ENCODE peak calls at places on chromosomes 11 and 22, in five cellular contexts. Y, N, E, K and U are unnamed samples.

GRCh38 chr22:31089101-31090100 is 8.3 kb downstream of the SMTN start:
- DNase-seq in Y (peak; percentile 62), K (peak; percentile 68), E (no peak), N (peak; percentile 61), U (peak; percentile 51)

GRCh38 chr11:70547386-70547785 is 149.1 kb downstream of the CTTN start:
- DNase-seq in N (no peak), Y (no peak), K (no peak), E (no peak), U (no peak)

GRCh38 chr22:45413368-45414211 is at the start of the genes RIBC2 and SMC1B:
- DNase-seq in Y (peak; percentile 75), K (peak; percentile 76), N (peak; percentile 92), E (peak; percentile 84), U (peak; percentile 69)

GRCh38 chr22:26445577-26446275 is 16.7 kb downstream of the ASPHD2 start:
- DNase-seq in N (no peak), K (no peak), E (no peak), Y (no peak), U (no peak)

GRCh38 chr11:46916669-46917108 is 1.7 kb downstream of the LRP4 start:
- DNase-seq in E (peak; percentile 27), Y (peak; percentile 72), K (peak; percentile 59), N (peak; percentile 85), U (no peak)

GRCh38 chr11:78216571-78217287 is 28.0 kb downstream of the USP35 start:
- DNase-seq in E (no peak), Y (no peak), N (no peak), K (no peak), U (no peak)

GRCh38 chr11:64319421-64319761 is 1.5 kb downstream of the PRDX5 start:
- DNase-seq in K (peak; percentile 57), N (no peak), Y (no peak), E (no peak), U (no peak)

GRCh38 chr22:42376721-42377177 is 55.5 kb downstream of the NFAM1 start:
- DNase-seq in E (no peak), N (peak; percentile 91), K (no peak), Y (peak; percentile 89), U (no peak)

GRCh38 chr11:66723693-66724092 is 5.3 kb downstream of the SPTBN2 start:
- DNase-seq in K (peak; percentile 10), Y (no peak), N (no peak), E (no peak), U (no peak)
- H3K4me1 ChIP-seq in K (peaks cover 10% of the 10 kb centered on the region), Y (no peaks in the 10 kb centered on the region), N (peaks cover 37% of the 10 kb centered on the region), E (peaks cover 7% of the 10 kb centered on the region), U (peaks cover 7% of the 10 kb centered on the region)

GRCh38 chr11:102831709-102832492 is 11.5 kb downstream of the MMP3 start:
- DNase-seq in Y (no peak), K (peak; percentile 51), E (no peak), N (no peak), U (no peak)
- H3K4me3 ChIP-seq in Y (peak overlapping the region; percentile 43), K (peak overlapping the region; percentile 50), E (no peak overlapping the region), N (no peak overlapping the region), U (no peak overlapping the region)

GRCh38 chr22:21945453-21946261 is 7.0 kb downstream of the PPM1F start:
- DNase-seq in Y (no peak), E (no peak), N (no peak), K (no peak), U (no peak)

GRCh38 chr22:21948824-21949568 is 3.7 kb downstream of the PPM1F start:
- DNase-seq in Y (no peak), K (no peak), E (no peak), N (no peak), U (no peak)

GRCh38 chr22:21946262-21946925 is 6.3 kb downstream of the PPM1F start:
- DNase-seq in K (no peak), Y (no peak), N (no peak), E (no peak), U (no peak)

GRCh38 chr22:21948390-21948789 is 4.3 kb downstream of the PPM1F start:
- DNase-seq in Y (no peak), E (no peak), N (no peak), K (no peak), U (no peak)

GRCh38 chr22:21947040-21948014 is 5.3 kb downstream of the PPM1F start:
- DNase-seq in Y (peak; percentile 61), E (no peak), N (peak; percentile 59), K (no peak), U (no peak)
- H3K27ac ChIP-seq in Y (peak overlapping the region; percentile 83), E (no peak overlapping the region), N (no peak overlapping the region), K (peak overlapping the region; percentile 27), U (peak overlapping the region; percentile 56)

DNA sequence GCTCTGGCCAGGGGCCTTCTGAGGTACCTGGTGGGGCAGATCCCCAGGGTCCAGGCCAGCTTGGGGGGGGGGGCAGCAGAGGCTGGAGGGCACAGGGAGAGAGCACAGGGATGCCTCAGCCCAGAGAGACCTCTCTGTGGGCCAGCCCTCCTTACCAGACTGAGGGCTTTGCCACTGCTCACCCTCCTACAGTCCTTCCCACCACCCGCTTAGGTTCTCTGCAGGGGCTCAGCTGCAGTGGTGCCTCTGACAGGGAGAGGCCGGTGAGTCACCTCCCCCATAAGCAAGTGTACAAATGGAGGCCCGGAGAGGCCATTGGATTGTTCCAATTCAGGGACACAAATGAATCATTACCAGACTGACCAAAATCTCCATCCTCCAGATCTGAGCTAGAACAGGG is 68.1 kb upstream of the LMO1 start:
- DNase-seq in K (no peak), E (no peak), Y (no peak), N (no peak), U (no peak)
- H3K4me1 ChIP-seq in K (no peaks in the 10 kb centered on the region), E (no peaks in the 10 kb centered on the region), Y (peaks cover 5% of the 10 kb centered on the region), N (peaks cover 70% of the 10 kb centered on the region), U (no peaks in the 10 kb centered on the region)